ENCODE peak calls at places on chromosomes 3 and 15, in four cellular contexts. I is sigmoid colon; M is central memory CD8-positive, alpha-beta T cell; Q is hepatocyte. W is an unnamed sample.

GRCh38 chr3:66121288-66121687 is 82.6 kb upstream of the MAGI1 start:
- DNase-seq in I (no peak), M (no peak), Q (no peak), W (no peak)

GRCh38 chr3:100984257-100984772 is 8.9 kb downstream of the ABI3BP start:
- DNase-seq in Q (no peak), M (no peak), I (no peak), W (no peak)

GRCh38 chr3:29683306-29683993 is 402.6 kb downstream of the RBMS3 start:
- DNase-seq in I (no peak), M (no peak), Q (peak), W (peak)

GRCh38 chr3:190261015-190261414 is 61.2 kb downstream of the CLDN1 start:
- DNase-seq in I (no peak), Q (no peak), M (no peak), W (no peak)

GRCh38 chr3:17986393-17986816 is 244.0 kb upstream of the TBC1D5 start:
- DNase-seq in M (no peak), I (no peak), Q (no peak), W (no peak)

GRCh38 chr15:48883699-48884098 is 5.8 kb downstream of the EID1 start:
- DNase-seq in M (no peak), I (no peak), Q (no peak), W (no peak)

GRCh38 chr15:75089781-75090734 is 66.7 kb downstream of the PPCDC start:
- DNase-seq in I (peak), Q (peak), M (no peak), W (peak)

GRCh38 chr3:148723591-148723990 is 25.9 kb downstream of the AGTR1 start:
- DNase-seq in M (no peak), Q (no peak), I (no peak), W (peak)

GRCh38 chr15:25683911-25684310 is 179.2 kb downstream of the ATP10A start:
- DNase-seq in I (no peak), M (no peak), Q (no peak), W (no peak)

GRCh38 chr15:48967336-48967735 is 3.6 kb upstream of the SHC4 start:
- DNase-seq in M (no peak), I (no peak), Q (no peak), W (no peak)

GRCh38 chr3:187811580-187812250 is 66.4 kb upstream of the BCL6 start:
- DNase-seq in M (no peak), Q (peak), I (no peak), W (peak)

GRCh38 chr3:151912041-151912440 is 38.6 kb downstream of the SUCNR1 start:
- DNase-seq in I (no peak), M (no peak), Q (no peak), W (no peak)

GRCh38 chr15:49235446-49236207 is 65.6 kb downstream of the GALK2 start:
- DNase-seq in M (peak), I (peak), Q (peak), W (peak)

GRCh38 chr3:122893282-122893681 is 98.4 kb downstream of the SLC49A4 start:
- DNase-seq in Q (no peak), M (no peak), I (no peak), W (peak)

GRCh38 chr3:63264716-63265115 is 13.4 kb upstream of the SYNPR start:
- DNase-seq in I (no peak), Q (no peak), M (no peak), W (no peak)

GRCh38 chr15:50017522-50017921 is 101.5 kb downstream of the ATP8B4 start:
- DNase-seq in Q (no peak), M (no peak), I (no peak), W (no peak)

GRCh38 chr15:80501453-80501852 is 97.3 kb downstream of the ARNT2 start:
- DNase-seq in I (no peak), Q (no peak), M (no peak), W (peak)

GRCh38 chr3:172138792-172139507 is 99.6 kb downstream of the FNDC3B start:
- DNase-seq in I (peak), M (no peak), Q (peak), W (peak)

GRCh38 chr15:76336254-76337046 is at the start of gene ISL2:
- DNase-seq in Q (peak), M (no peak), I (peak), W (no peak)

GRCh38 chr3:49199900-49200281 is 28.5 kb downstream of the KLHDC8B start:
- DNase-seq in M (no peak), I (no peak), Q (no peak), W (no peak)

GRCh38 chr15:91919014-91919534 is 65.6 kb downstream of the SLCO3A1 start:
- DNase-seq in I (no peak), M (no peak), Q (no peak), W (no peak)

GRCh38 chr3:170962426-170962825 is 54.0 kb upstream of the EIF5A2 start:
- DNase-seq in M (no peak), I (no peak), Q (no peak), W (no peak)

GRCh38 chr3:119146578-119147375 is 812 bp downstream of the TEX55 start:
- DNase-seq in M (no peak), Q (no peak), I (no peak), W (no peak)

GRCh38 chr3:11379238-11379823 is 107.1 kb downstream of the ATG7 start:
- DNase-seq in M (no peak), I (no peak), Q (peak), W (peak)

GRCh38 chr3:59908280-59908679 is 858.5 kb upstream of the CFAP20DC start:
- DNase-seq in Q (no peak), M (no peak), I (no peak), W (no peak)

GRCh38 chr15:71807125-71807629 is 3.2 kb upstream of the NR2E3 start:
- DNase-seq in M (no peak), Q (no peak), I (no peak), W (no peak)